ENCODE peak calls at places on chromosomes 3 and 15, in four cellular contexts. X, G, K and T are unnamed samples.

GRCh38 chr3:42501681-42502428 is 588 bp upstream of the VIPR1 start:
- DNase-seq in X (peak), G (peak), K (peak), T (peak)

GRCh38 chr3:96467639-96468038 is 346.8 kb upstream of the EPHA6 start:
- DNase-seq in X (no peak), G (no peak), K (no peak), T (no peak)

GRCh38 chr15:70447927-70448698 is 315.2 kb downstream of the UACA start:
- DNase-seq in X (no peak), G (peak), K (peak), T (peak)

GRCh38 chr3:134367412-134367811 is 6.8 kb downstream of the AMOTL2 start:
- DNase-seq in X (no peak), G (peak), K (no peak), T (peak)

GRCh38 chr15:90200534-90201139 is 493 bp upstream of the SEMA4B start:
- DNase-seq in X (no peak), G (peak), K (no peak), T (no peak)

GRCh38 chr3:8669019-8669418 is 24.4 kb upstream of the SSUH2 start:
- DNase-seq in X (no peak), G (no peak), K (no peak), T (no peak)

GRCh38 chr15:41562784-41563198 is 3.8 kb downstream of the TYRO3 start:
- DNase-seq in X (peak), G (no peak), K (no peak), T (no peak)

GRCh38 chr15:70768247-70768883 is 5.0 kb upstream of the UACA start:
- DNase-seq in X (no peak), G (no peak), K (no peak), T (no peak)

DNA sequence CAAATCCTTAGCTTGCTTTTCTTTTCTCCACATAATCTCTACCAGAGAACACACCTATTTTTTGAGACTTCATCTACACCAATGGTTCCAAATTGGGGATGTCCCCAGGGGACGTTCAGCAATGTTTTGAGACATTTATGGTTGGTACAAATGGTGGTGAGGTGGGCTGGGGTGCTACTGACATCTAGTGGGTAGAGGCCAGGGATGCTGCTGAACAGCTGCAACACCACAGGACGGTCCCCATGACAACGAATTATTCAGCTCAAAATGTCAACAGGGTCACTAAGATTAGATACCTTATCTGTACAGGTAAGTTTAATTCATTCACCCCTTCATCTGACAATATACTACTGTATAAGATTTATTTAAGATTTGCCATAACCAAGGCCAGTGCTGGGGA is 14.4 kb downstream of the GK5 start:
- DNase-seq in X (no peak), G (no peak), K (no peak), T (no peak)
- H3K27ac ChIP-seq in X (no peak), G (no peak), K (no peak), T (no peak)

GRCh38 chr3:72199530-72199929 is 414.6 kb upstream of the PROK2 start:
- DNase-seq in X (no peak), G (no peak), K (no peak), T (no peak)

GRCh38 chr3:72196377-72196929 is 411.5 kb upstream of the PROK2 start:
- DNase-seq in X (no peak), G (no peak), K (no peak), T (no peak)

GRCh38 chr3:72203613-72204349 is 418.8 kb upstream of the PROK2 start:
- DNase-seq in X (no peak), G (no peak), K (no peak), T (no peak)

GRCh38 chr3:72203105-72203504 is 418.2 kb upstream of the PROK2 start:
- DNase-seq in X (no peak), G (no peak), K (no peak), T (no peak)

GRCh38 chr3:72200332-72200731 is 415.4 kb upstream of the PROK2 start:
- DNase-seq in X (no peak), G (no peak), K (no peak), T (no peak)
- H3K27ac ChIP-seq in X (no peak), G (no peak), K (no peak), T (no peak)

GRCh38 chr15:95737051-95737450 is 593.4 kb upstream of the NR2F2 start:
- DNase-seq in X (no peak), G (no peak), K (no peak), T (no peak)

GRCh38 chr15:95739161-95739560 is 591.3 kb upstream of the NR2F2 start:
- DNase-seq in X (no peak), G (no peak), K (no peak), T (no peak)

GRCh38 chr15:95741830-95742229 is 588.7 kb upstream of the NR2F2 start:
- DNase-seq in X (no peak), G (no peak), K (no peak), T (no peak)

GRCh38 chr15:95742256-95742655 is 588.2 kb upstream of the NR2F2 start:
- DNase-seq in X (no peak), G (no peak), K (no peak), T (no peak)

GRCh38 chr15:95742836-95743235 is 587.7 kb upstream of the NR2F2 start:
- DNase-seq in X (no peak), G (no peak), K (no peak), T (no peak)
- H3K27ac ChIP-seq in X (no peak), G (no peak), K (no peak), T (no peak)

GRCh38 chr3:100489118-100489517 is 3.3 kb upstream of the TMEM45A start:
- DNase-seq in X (no peak), G (no peak), K (no peak), T (no peak)
- H3K27ac ChIP-seq in X (no peak), G (no peak), K (no peak), T (no peak)

GRCh38 chr15:74135041-74135565 is 4.7 kb downstream of the ISLR2 start:
- DNase-seq in X (no peak), G (no peak), K (no peak), T (no peak)

GRCh38 chr15:74138642-74139041 is 8.3 kb downstream of the ISLR2 start:
- DNase-seq in X (no peak), G (no peak), K (no peak), T (no peak)

GRCh38 chr15:74137544-74137920 is 7.1 kb downstream of the ISLR2 start:
- DNase-seq in X (no peak), G (no peak), K (no peak), T (no peak)

GRCh38 chr15:74134387-74135027 is 4.1 kb downstream of the ISLR2 start:
- DNase-seq in X (peak), G (peak), K (no peak), T (no peak)

DNA sequence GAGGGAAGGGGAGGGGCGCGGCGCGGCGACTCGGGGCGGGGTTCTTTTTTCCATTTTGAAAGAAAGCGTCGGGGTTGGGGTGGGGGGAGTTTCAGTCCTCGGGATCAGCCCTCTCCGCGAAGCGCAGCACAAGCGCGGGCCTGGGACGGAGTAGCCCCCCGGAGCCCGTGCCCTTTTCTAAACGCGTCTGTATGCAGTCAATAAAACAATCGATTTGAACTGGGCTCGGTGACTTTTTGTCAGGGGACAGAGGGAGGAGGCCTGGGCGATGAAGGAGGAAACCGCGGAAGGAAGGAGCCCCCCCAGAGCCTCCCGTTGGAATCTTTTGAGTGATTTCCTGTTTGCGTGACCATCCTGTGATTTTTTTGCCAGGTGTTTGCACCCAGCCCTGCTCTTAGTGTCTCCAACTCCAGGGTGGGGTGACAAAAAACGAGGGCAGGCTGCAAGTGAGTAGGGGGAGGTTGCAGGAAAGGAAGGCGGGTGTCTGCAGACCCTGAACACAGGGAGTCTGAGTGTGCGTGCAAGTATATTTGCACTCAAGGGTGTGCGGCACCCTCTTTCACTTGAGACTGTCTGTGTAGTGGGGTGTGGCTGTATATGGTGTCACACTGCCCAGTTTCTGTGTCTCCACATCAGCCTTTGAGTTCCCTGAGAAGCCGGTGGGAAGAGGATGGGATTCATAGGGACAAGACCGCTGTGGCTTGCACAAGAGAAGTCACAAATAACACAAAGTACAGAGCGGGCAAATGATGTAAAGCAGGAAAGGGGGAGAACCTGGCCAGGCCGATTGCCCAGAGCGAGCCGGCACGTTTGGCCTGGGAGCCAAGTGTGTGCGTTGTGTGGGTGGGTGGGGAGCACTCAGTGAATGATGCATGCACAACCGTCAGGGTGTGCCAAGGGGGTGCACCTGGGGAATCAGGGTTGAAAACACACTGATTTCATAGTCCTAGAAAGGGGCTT is 6.5 kb downstream of the ISLR2 start:
- DNase-seq in X (no peak), G (no peak), K (no peak), T (peak)
- H3K27ac ChIP-seq in X (no peak), G (no peak), K (no peak), T (peak)

GRCh38 chr15:65303687-65304392 is 637 bp upstream of the RNU5B-1 start:
- DNase-seq in X (peak), G (peak), K (peak), T (peak)

GRCh38 chr15:65306551-65306950 is 2.1 kb downstream of the RNU5B-1 start:
- DNase-seq in X (no peak), G (no peak), K (no peak), T (no peak)

GRCh38 chr15:65305776-65306175 is 1.3 kb downstream of the RNU5B-1 start:
- DNase-seq in X (no peak), G (no peak), K (no peak), T (peak)

GRCh38 chr15:65304393-65305143 is at the start of gene RNU5B-1:
- DNase-seq in X (peak), G (peak), K (peak), T (peak)

DNA sequence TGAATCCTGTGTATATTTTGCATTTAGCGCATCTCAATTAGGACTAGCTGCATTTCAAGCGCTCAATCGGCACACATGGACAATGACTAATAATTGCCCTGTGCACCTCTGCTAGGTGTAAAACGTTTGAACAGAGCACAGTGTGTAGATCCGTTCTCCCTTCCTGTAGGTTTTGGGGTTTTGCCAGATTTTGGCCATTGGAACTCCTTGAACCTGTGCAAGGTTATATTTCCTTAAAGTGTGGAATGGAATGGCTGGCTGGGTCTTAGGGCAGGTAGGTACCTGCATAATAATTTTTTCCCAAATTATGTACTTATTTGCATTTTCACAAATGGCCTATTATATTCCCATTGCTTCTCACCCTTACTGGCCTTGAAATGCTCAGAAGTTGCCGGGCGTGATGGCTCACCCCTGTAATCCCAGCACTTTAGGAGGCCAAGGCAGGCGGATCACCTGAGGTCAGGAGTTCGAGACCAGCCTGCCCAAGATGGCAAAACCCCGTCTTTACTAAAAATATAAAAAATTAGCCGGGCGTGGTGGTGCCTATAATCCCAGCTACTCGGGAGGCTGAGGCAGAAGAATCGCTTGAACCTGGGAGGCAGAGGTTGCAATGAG is 774 bp downstream of the RNU5B-1 start:
- DNase-seq in X (no peak), G (no peak), K (no peak), T (peak)
- H3K27ac ChIP-seq in X (no peak), G (peak), K (peak), T (peak)

GRCh38 chr3:115513411-115513800 is 109.9 kb upstream of the GAP43 start:
- DNase-seq in X (no peak), G (no peak), K (no peak), T (no peak)
- H3K27ac ChIP-seq in X (no peak), G (no peak), K (no peak), T (no peak)

GRCh38 chr3:125602752-125603649 is 7.7 kb upstream of the OSBPL11 start:
- DNase-seq in X (peak), G (no peak), K (no peak), T (no peak)
- H3K27ac ChIP-seq in X (no peak), G (no peak), K (no peak), T (no peak)

GRCh38 chr15:28022961-28023360 is 76.2 kb downstream of the OCA2 start:
- DNase-seq in X (no peak), G (no peak), K (no peak), T (no peak)

GRCh38 chr15:28024889-28025250 is 74.2 kb downstream of the OCA2 start:
- DNase-seq in X (no peak), G (no peak), K (no peak), T (no peak)

GRCh38 chr15:28025413-28025812 is 73.7 kb downstream of the OCA2 start:
- DNase-seq in X (no peak), G (no peak), K (no peak), T (no peak)

GRCh38 chr15:28023422-28023821 is 75.7 kb downstream of the OCA2 start:
- DNase-seq in X (no peak), G (peak), K (no peak), T (no peak)

DNA sequence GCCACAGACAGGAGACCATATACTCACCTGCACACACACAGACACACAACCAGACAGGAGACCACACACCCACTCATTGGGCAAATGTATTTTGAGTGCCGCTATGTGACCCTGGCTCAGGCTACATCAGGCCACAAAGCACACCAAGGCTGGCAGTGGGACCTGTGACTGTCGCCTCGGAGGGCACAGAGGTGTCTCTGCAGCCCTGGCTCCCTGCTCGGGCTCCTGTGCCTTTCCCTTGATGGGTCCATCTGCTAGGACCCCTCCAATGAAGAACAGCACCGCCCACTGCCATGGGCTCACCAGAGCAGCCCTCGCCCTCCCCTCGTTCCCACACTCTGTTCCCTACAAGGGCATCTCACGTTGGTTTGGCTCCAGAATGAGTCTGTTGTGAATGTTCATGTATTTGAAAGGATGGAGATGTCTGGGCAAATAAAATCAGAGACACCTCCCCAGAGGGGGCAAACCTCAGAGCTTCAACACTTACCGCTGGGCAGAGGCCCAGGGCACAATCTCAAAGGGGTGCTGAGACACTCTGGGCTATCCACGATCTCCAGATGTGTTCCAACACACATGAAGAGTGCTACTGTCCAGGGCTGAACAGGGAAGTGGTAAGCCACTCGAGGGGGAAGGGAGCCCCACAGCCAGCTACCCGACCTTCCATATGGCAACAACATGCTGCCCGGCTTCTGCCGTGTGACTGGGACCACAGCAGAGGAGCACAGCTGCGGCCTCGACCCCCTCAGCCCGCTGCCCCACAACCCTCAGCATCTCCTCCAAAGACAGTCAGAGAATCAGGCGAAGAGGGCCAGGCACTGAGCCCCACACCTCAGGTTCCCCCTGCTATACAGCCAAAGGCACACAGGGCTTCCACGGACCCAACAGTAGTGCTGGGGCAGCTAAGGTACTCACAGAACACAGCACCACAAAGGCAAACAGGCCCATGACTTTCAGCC is 74.9 kb downstream of the OCA2 start:
- DNase-seq in X (no peak), G (peak), K (no peak), T (no peak)
- H3K27ac ChIP-seq in X (no peak), G (no peak), K (no peak), T (no peak)

GRCh38 chr3:196969001-196969659 is 497 bp upstream of the PIGZ start:
- DNase-seq in X (no peak), G (no peak), K (peak), T (peak)
- H3K27ac ChIP-seq in X (no peak), G (peak), K (peak), T (peak)